ENCODE peak calls at places on chromosome 2, in four cellular contexts. X is PC-3, D is left ventricle myocardium inferior, Z is esophagus squamous epithelium. G is an unnamed sample. For H3K4me1, the result is how much of the 10 kb centered on the place peaks cover.

GRCh38 chr2:18178736-18179349 is 300.4 kb downstream of the KCNS3 start:
- DNase-seq in X (peak), D (no peak), Z (no peak), G (no peak)

GRCh38 chr2:230642966-230643365 is 69.7 kb upstream of the CAB39 start:
- DNase-seq in X (no peak), Z (no peak), D (no peak), G (no peak)

GRCh38 chr2:234630676-234631350 is 133.9 kb upstream of the ARL4C start:
- DNase-seq in X (no peak), D (no peak), Z (no peak), G (no peak)

GRCh38 chr2:39121523-39122063 is 742 bp upstream of the SOS1 start:
- DNase-seq in D (no peak), X (no peak), Z (no peak), G (no peak)

GRCh38 chr2:219702796-219703545 is 75.5 kb downstream of the SLC4A3 start:
- DNase-seq in Z (no peak), D (no peak), X (no peak), G (no peak)

GRCh38 chr2:96164459-96165184 is 19.4 kb upstream of the DUSP2 start:
- DNase-seq in D (no peak), X (no peak), Z (no peak), G (no peak)

GRCh38 chr2:111028720-111029119 is 92.0 kb upstream of the BCL2L11 start:
- DNase-seq in X (peak), Z (no peak), D (no peak), G (no peak)

GRCh38 chr2:12702661-12703121 is 14.0 kb upstream of the TRIB2 start:
- DNase-seq in D (no peak), Z (no peak), X (peak), G (no peak)

GRCh38 chr2:6990871-6991270 is 73.7 kb downstream of the RNF144A start:
- DNase-seq in Z (no peak), D (no peak), X (no peak), G (no peak)

GRCh38 chr2:55051026-55051866 is 995 bp upstream of the RTN4 start:
- DNase-seq in D (peak), Z (no peak), X (peak), G (peak)

GRCh38 chr2:9256570-9257043 is 50.0 kb downstream of the ASAP2 start:
- DNase-seq in D (no peak), Z (no peak), X (no peak), G (no peak)

GRCh38 chr2:161273038-161273760 is 35.0 kb upstream of the PSMD14 start:
- DNase-seq in X (peak), D (no peak), Z (no peak), G (no peak)

GRCh38 chr2:233386382-233387041 is 32.2 kb downstream of the DGKD start:
- DNase-seq in D (no peak), X (no peak), Z (no peak), G (no peak)

GRCh38 chr2:207632575-207633492 is 7.6 kb upstream of the METTL21A start:
- DNase-seq in Z (no peak), D (no peak), X (peak), G (no peak)

GRCh38 chr2:69509011-69509749 is 71.9 kb upstream of the NFU1 start:
- DNase-seq in X (no peak), Z (no peak), D (peak), G (no peak)

GRCh38 chr2:215702116-215702905 is 266.4 kb upstream of the FN1 start:
- DNase-seq in D (no peak), X (no peak), Z (no peak), G (no peak)

GRCh38 chr2:30691091-30691947 is 115.9 kb downstream of the CAPN13 start:
- DNase-seq in D (no peak), Z (no peak), X (no peak), G (no peak)

GRCh38 chr2:231674587-231675334 is 33.6 kb upstream of the PTMA start:
- DNase-seq in X (peak), Z (no peak), D (peak), G (no peak)

GRCh38 chr2:144835634-144836351 is 315.9 kb upstream of the ZEB2 start:
- DNase-seq in D (no peak), X (peak), Z (no peak), G (no peak)

GRCh38 chr2:30371772-30372373 is 75.2 kb upstream of the LCLAT1 start:
- DNase-seq in Z (no peak), D (no peak), X (no peak), G (no peak)

GRCh38 chr2:186903183-186903582 is 54.2 kb upstream of the ZSWIM2 start:
- DNase-seq in X (peak), D (no peak), Z (no peak), G (no peak)

GRCh38 chr2:195779491-195779890 is 122.5 kb downstream of the SLC39A10 start:
- DNase-seq in Z (no peak), D (no peak), X (peak), G (no peak)

GRCh38 chr2:225041210-225041870 is 928 bp downstream of the DOCK10 start:
- DNase-seq in X (peak), Z (no peak), D (no peak), G (no peak)

GRCh38 chr2:113699048-113699447 is 57.4 kb downstream of the SLC35F5 start:
- DNase-seq in X (no peak), Z (no peak), D (no peak), G (no peak)

GRCh38 chr2:240876035-240876474 is 7.4 kb downstream of the AGXT start:
- DNase-seq in X (no peak), Z (no peak), D (no peak), G (no peak)

GRCh38 chr2:18342901-18343300 is 217.6 kb downstream of the RDH14 start:
- DNase-seq in D (no peak), X (no peak), Z (no peak), G (no peak)

GRCh38 chr2:161239416-161240109 is 68.7 kb upstream of the PSMD14 start:
- DNase-seq in X (no peak), Z (no peak), D (peak), G (no peak)

GRCh38 chr2:54797307-54797706 is 73.8 kb downstream of the EML6 start:
- DNase-seq in X (peak), Z (no peak), D (no peak), G (no peak)

DNA sequence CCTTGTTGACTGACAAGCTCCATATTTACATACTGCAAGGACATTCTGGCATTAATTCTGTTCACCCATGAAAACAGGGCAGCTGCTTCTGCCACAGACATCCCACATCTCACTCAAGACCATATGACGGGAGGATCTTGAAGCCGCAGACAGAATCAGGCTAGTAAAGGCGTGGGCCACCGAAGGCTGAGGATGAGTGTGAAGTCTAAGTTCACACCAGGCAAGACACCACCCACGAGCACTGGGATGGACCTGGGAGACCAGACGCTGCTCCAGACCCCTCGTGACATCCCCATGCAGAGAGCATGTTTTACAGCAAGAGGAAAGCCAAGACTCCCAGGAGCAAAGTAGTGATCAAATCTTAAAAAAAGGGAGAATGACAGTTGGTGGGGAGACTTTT is 3.2 kb downstream of the FHL2 start:
- DNase-seq in X (no peak), Z (no peak), D (no peak), G (no peak)
- H3K4me1 ChIP-seq in X (half or more), Z (half or more), D (half or more), G (under half)

DNA sequence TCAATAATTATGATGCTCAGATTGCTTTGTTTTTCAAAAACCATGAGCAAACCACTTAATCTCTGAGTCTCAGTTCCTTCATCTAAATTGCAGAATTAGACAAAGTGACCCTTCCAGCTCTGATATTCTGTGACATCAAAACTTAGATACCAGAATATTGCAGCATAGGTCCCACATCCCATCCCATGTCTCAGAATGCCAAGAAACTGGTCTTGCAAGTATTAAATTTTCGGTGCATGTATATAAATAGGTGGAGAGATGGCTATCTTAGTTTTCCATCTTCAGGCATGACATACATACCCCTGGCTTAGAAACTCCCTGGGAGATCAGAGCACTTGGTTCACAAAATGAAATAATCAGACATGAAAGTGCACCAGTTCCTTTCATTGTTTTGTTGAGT is 39.8 kb downstream of the WDR75 start:
- DNase-seq in X (peak), Z (no peak), D (no peak), G (no peak)
- H3K4me1 ChIP-seq in X (under half), Z (under half), D (under half), G (under half)

GRCh38 chr2:74039611-74040010 is 54.9 kb downstream of the TET3 start:
- DNase-seq in D (no peak), Z (no peak), X (no peak), G (no peak)
- H3K4me1 ChIP-seq in D (under half), Z (under half), X (under half), G (under half)

GRCh38 chr2:171320208-171320621 is 113.6 kb downstream of the METTL8 start:
- DNase-seq in X (no peak), D (no peak), Z (no peak), G (no peak)

GRCh38 chr2:171319164-171319810 is 114.5 kb downstream of the METTL8 start:
- DNase-seq in D (no peak), X (no peak), Z (no peak), G (no peak)

GRCh38 chr2:171317492-171318125 is 116.2 kb downstream of the METTL8 start:
- DNase-seq in X (no peak), Z (no peak), D (no peak), G (no peak)

GRCh38 chr2:171318463-171318934 is 115.3 kb downstream of the METTL8 start:
- DNase-seq in D (no peak), X (no peak), Z (no peak), G (no peak)

DNA sequence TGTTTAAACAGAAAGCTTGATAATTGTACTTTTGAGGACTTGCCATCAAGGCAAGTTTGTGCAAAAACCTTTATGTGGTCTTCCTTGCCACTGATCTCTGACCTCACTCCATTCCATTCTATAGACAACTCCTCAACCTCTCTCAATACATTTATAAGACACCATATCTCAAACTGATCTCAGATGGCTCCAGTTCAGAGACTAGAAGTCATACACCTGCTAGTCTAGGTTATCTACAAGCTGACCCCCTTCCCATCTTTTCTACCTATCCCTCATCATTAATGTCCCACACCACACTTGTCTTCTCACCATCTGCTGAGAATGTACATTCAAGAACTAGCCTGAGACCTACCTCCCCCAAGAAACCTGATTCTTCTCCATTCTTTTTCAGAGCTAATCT is 113.1 kb downstream of the METTL8 start:
- DNase-seq in D (no peak), X (no peak), Z (no peak), G (no peak)
- H3K4me1 ChIP-seq in D (under half), X (under half), Z (under half), G (under half)

DNA sequence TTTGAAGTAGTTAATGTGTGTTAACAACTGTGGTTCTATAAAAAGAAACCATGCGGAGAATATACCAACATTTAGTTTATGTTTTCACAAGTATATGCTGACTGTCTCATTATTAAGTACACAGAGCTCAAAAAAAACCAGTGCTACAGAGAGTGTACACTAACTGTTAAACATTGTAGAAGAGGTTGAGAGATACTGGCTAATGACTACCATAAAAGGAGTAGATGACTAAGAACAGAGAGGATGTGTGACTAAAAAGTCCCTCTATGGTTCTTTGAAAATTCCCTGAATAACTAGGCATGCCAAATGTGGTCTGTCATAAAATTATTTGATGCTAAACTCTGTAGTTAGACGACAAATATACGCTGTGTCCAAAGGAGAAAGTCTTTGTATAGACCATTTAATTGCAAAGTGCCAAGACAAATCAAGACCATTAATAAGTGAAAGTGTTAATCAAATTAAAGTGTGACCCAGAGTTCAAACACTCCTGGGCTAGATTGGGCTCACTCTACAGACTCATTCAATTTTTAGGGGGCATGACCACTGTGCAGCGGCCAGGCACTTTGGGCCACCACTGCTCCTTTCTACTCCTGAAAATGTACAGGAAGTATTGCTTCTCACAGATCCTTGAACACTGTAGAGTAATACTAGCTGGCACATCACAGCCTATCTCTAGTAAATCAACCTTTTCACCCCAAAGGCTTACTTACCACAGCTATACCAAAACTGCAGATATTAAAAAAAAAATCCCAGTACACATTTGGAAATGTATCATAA is 45.1 kb upstream of the SERTAD2 start:
- DNase-seq in D (no peak), X (peak), Z (no peak), G (no peak)
- H3K4me1 ChIP-seq in D (under half), X (under half), Z (under half), G (under half)

DNA sequence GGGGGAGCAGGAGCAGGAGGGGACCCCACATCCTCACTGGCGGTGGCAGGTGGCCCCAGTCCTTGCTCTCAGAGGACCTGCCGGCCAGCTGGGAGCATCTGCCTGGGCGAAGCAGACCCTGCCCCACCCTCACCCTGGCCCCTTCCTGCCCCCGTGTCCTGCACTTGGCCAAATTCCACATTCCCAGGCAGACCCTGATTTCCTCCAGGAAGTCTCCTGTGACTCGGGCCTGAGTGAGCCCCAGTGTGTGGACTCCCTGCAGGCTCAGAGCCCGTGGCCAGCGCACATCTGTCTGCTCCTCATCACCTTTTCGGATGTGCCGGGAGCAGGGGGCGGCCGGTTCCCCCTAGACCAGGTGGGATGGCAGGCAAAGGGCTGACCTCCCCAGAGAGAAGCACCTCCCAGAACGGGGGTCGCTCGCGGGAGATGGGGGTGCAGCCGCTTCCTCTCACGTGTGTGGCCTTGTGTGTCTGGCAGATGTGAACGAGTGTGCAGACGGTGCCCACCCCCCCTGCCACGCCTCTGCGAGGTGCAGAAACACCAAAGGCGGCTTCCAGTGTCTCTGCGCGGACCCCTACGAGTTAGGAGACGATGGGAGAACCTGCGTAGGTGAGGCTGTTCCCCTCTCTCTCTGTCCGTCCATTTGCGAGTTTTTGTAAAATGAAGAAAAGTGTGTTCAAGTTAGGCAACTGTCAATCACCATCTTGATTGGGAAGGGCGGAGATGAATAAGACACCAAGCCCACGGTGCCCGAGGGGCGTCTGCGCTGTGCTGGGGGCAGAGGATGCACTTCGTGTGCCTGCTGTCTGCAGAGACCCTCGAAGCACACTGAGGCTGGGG is 90.4 kb downstream of the TPO start:
- DNase-seq in X (no peak), Z (no peak), D (peak), G (no peak)
- H3K4me1 ChIP-seq in X (under half), Z (under half), D (under half), G (under half)

GRCh38 chr2:133970641-133971040 is 283.2 kb upstream of the MGAT5 start:
- DNase-seq in D (no peak), Z (no peak), X (no peak), G (no peak)
- H3K4me1 ChIP-seq in D (under half), Z (under half), X (under half), G (under half)

GRCh38 chr2:223464071-223464470 is 138.1 kb downstream of the SCG2 start:
- DNase-seq in X (no peak), D (no peak), Z (no peak), G (no peak)
- H3K4me1 ChIP-seq in X (under half), D (under half), Z (under half), G (under half)

G was measured in gastrocnemius medialis.